ENCODE peak calls at places on chromosome 4, in ten cellular contexts. X, H, N, P, W, D, C, B, O and Q are unnamed samples.

GRCh38 chr4:48388504-48389154 is 47.3 kb downstream of the SLAIN2 start:
- DNase-seq in P (no peak), W (peak), N (peak), O (no peak), H (no peak), B (peak), X (no peak), D (no peak), C (no peak), Q (peak)

GRCh38 chr4:128353791-128354190 is 66.2 kb upstream of the PGRMC2 start:
- DNase-seq in D (no peak), B (no peak), N (no peak), H (no peak), W (no peak), C (no peak), O (no peak), X (no peak), P (no peak), Q (peak)

GRCh38 chr4:74631338-74631737 is 163.0 kb downstream of the BTC start:
- DNase-seq in X (peak), H (peak), C (no peak), B (peak), N (peak), P (no peak), W (no peak), O (no peak), D (no peak), Q (no peak)

GRCh38 chr4:25128671-25129070 is 31.6 kb downstream of the SEPSECS start:
- DNase-seq in B (no peak), C (no peak), N (no peak), X (no peak), H (no peak), O (no peak), W (no peak), P (no peak), D (no peak), Q (no peak)

GRCh38 chr4:118289794-118290193 is 63.0 kb downstream of the PRSS12 start:
- DNase-seq in P (no peak), O (no peak), N (peak), D (no peak), X (no peak), W (peak), H (no peak), C (no peak), B (peak), Q (peak)

GRCh38 chr4:6909113-6909969 is at the start of gene TBC1D14:
- DNase-seq in O (peak), D (peak), H (peak), P (peak), C (peak), B (peak), X (peak), W (peak), N (peak), Q (peak)

GRCh38 chr4:93184093-93184492 is 644.5 kb upstream of the ATOH1 start:
- DNase-seq in P (peak), N (no peak), X (no peak), W (no peak), C (no peak), O (no peak), B (no peak), D (no peak), H (no peak), Q (no peak)

GRCh38 chr4:68271851-68272756 is 26.6 kb upstream of the TMPRSS11B start:
- DNase-seq in B (peak), O (no peak), C (peak), H (peak), X (peak), P (peak), W (peak), N (peak), D (peak), Q (peak)

GRCh38 chr4:1178300-1179088 is 6.1 kb upstream of the SPON2 start:
- DNase-seq in H (no peak), B (no peak), P (no peak), C (no peak), N (no peak), W (no peak), X (peak), D (no peak), O (no peak), Q (no peak)

GRCh38 chr4:88706574-88706973 is 8.9 kb upstream of the NAP1L5 start:
- DNase-seq in N (peak), B (peak), P (peak), D (no peak), C (no peak), W (peak), O (no peak), X (peak), H (peak), Q (peak)

GRCh38 chr4:91089194-91089593 is 962.0 kb downstream of the CCSER1 start:
- DNase-seq in H (no peak), C (no peak), B (no peak), W (no peak), X (no peak), O (no peak), D (no peak), N (no peak), P (no peak), Q (no peak)

GRCh38 chr4:181952478-181952877 is 290.7 kb upstream of the TENM3 start:
- DNase-seq in C (no peak), X (peak), D (no peak), O (no peak), P (peak), H (no peak), B (peak), W (peak), N (peak), Q (peak)

GRCh38 chr4:108168213-108168671 is 490 bp downstream of the LEF1 start:
- DNase-seq in W (no peak), N (no peak), B (peak), D (no peak), H (no peak), X (no peak), O (no peak), P (no peak), C (no peak), Q (peak)

GRCh38 chr4:4585012-4585670 is 43.3 kb upstream of the STX18 start:
- DNase-seq in W (peak), X (peak), C (no peak), D (no peak), B (peak), P (no peak), H (no peak), O (no peak), N (peak), Q (peak)

GRCh38 chr4:75995727-75996126 is 5.0 kb upstream of the SDAD1 start:
- DNase-seq in O (no peak), W (peak), B (peak), C (peak), P (peak), D (peak), N (peak), X (peak), H (peak), Q (peak)

GRCh38 chr4:40531636-40532023 is 98.0 kb downstream of the RBM47 start:
- DNase-seq in D (no peak), O (no peak), H (no peak), P (no peak), B (no peak), N (no peak), C (no peak), W (no peak), X (no peak), Q (no peak)

GRCh38 chr4:47746122-47746521 is 91.7 kb downstream of the CORIN start:
- DNase-seq in D (no peak), W (no peak), P (no peak), C (no peak), N (no peak), H (no peak), X (peak), O (no peak), B (no peak), Q (no peak)

GRCh38 chr4:158829254-158829653 is 60.4 kb downstream of the FNIP2 start:
- DNase-seq in W (no peak), O (no peak), H (no peak), B (no peak), X (no peak), D (no peak), C (no peak), N (no peak), P (no peak), Q (no peak)

GRCh38 chr4:8079031-8079885 is 79.4 kb downstream of the ABLIM2 start:
- DNase-seq in C (no peak), N (no peak), H (peak), D (no peak), O (no peak), P (peak), B (peak), X (no peak), W (no peak), Q (peak)

GRCh38 chr4:681736-682451 is 7.1 kb downstream of the SLC49A3 start:
- DNase-seq in X (no peak), C (peak), H (peak), D (no peak), P (peak), O (peak), N (no peak), W (no peak), B (no peak), Q (no peak)

GRCh38 chr4:19030048-19030447 is 1008.5 kb upstream of the LCORL start:
- DNase-seq in X (no peak), P (no peak), B (peak), C (no peak), D (no peak), W (no peak), O (no peak), H (peak), N (no peak), Q (no peak)

GRCh38 chr4:109721033-109721432 is 8.8 kb downstream of the PLA2G12A start:
- DNase-seq in N (peak), D (no peak), B (peak), P (no peak), W (no peak), C (no peak), X (peak), O (no peak), H (no peak), Q (no peak)

GRCh38 chr4:175562537-175562936 is 249.5 kb downstream of the GPM6A start:
- DNase-seq in B (no peak), H (no peak), P (no peak), O (no peak), D (no peak), N (no peak), C (no peak), X (no peak), W (no peak), Q (no peak)

GRCh38 chr4:89765966-89766365 is 71.0 kb downstream of the SNCA start:
- DNase-seq in X (peak), B (peak), O (no peak), P (no peak), C (no peak), W (peak), H (no peak), D (no peak), N (peak), Q (peak)

GRCh38 chr4:40256329-40256728 is 59.5 kb downstream of the RHOH start:
- DNase-seq in W (no peak), X (peak), H (no peak), C (no peak), P (no peak), O (no peak), N (no peak), B (no peak), D (no peak), Q (no peak)

GRCh38 chr4:819401-820229 is 6.3 kb downstream of the CPLX1 start:
- DNase-seq in H (no peak), D (no peak), B (no peak), O (no peak), C (no peak), X (no peak), P (no peak), W (no peak), N (no peak), Q (no peak)

GRCh38 chr4:130071746-130072145 is 975.8 kb downstream of the C4orf33 start:
- DNase-seq in W (no peak), C (no peak), D (no peak), B (no peak), P (peak), N (no peak), X (no peak), H (no peak), O (no peak), Q (no peak)

GRCh38 chr4:24249972-24250371 is 334.4 kb downstream of the DHX15 start:
- DNase-seq in C (no peak), P (no peak), H (no peak), W (no peak), X (no peak), B (no peak), D (no peak), O (no peak), N (no peak), Q (no peak)

GRCh38 chr4:145132521-145133098 is 34.5 kb downstream of the ABCE1 start:
- DNase-seq in N (peak), H (no peak), P (no peak), O (no peak), D (no peak), X (no peak), B (peak), W (peak), C (peak), Q (peak)

GRCh38 chr4:158604369-158604768 is 67.3 kb downstream of the C4orf46 start:
- DNase-seq in D (no peak), X (no peak), C (no peak), H (no peak), B (no peak), O (no peak), N (no peak), W (no peak), P (no peak), Q (no peak)

GRCh38 chr4:24763631-24764302 is 31.6 kb upstream of the SOD3 start:
- DNase-seq in H (peak), X (peak), O (no peak), N (peak), P (peak), W (peak), B (peak), D (no peak), C (no peak), Q (peak)

DNA sequence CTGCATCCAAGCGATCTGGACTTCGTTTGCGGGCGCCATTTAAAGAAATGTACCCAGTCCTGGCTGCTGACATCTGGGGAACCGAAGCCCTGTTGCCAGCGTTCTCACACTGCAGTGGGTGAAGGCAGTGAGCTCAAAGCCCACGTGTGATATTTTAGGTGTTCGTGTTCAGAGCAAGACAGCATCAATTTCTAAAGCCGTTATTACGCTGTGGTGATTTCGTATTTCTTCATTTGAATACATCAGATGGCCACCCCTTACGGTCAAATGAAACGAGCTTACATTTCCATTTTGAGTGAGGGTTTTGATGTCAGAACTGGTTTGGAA is 380 bp upstream of the C4orf36 start:
- DNase-seq in W (no peak), D (no peak), N (no peak), P (no peak), X (no peak), C (peak), O (no peak), H (no peak), B (no peak), Q (no peak)
- H3K4me3 ChIP-seq in W (peak), D (peak), N (peak), P (peak), X (peak), C (peak), O (peak), H (peak), B (peak), Q (peak)

GRCh38 chr4:96459105-96459504 is 619.2 kb downstream of the PDHA2 start:
- DNase-seq in X (no peak), H (no peak), D (no peak), O (no peak), P (no peak), N (no peak), B (no peak), C (no peak), W (no peak), Q (no peak)

DNA sequence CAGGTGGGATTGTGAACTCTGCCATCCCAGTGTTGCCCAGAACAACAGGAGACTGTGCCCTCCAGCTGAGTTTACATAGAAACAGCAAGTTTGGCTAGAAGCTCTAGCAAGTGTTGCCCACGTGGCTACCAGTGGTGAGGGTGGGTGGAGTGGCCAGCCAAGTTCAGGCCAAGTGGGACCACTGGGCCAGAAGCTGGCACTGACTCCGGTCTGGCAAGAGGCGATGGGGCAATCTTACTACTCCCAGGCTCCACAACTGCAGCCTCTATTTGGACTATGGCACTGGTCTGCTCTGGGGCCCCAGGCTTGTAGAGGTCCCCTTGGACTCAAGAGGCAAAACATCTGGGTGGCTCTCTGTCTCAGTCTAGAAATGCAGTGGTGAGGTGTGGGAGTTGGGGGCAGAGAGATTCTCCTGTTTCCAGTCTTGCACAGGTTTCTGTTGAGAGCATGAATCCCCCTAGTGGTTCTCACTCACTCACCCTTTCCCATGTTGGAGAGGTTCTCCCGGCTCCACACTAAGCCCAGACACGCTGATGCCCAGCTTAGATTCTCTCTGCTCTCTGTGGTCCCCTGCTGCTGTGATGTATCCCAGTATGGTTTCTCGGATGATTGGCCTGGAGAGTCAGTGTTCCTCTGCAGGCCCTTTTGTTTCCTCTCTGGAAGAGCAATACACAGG is 615.3 kb downstream of the PDHA2 start:
- DNase-seq in O (no peak), H (peak), N (no peak), W (no peak), P (no peak), X (no peak), C (no peak), D (no peak), B (no peak), Q (no peak)
- H3K4me3 ChIP-seq in O (no peak), H (no peak), N (no peak), W (no peak), P (no peak), X (no peak), C (no peak), D (no peak), B (no peak), Q (no peak)

GRCh38 chr4:131974730-131975129 is 1174.4 kb upstream of the PCDH10 start:
- DNase-seq in H (no peak), W (peak), D (no peak), B (peak), N (no peak), P (no peak), C (no peak), X (no peak), O (no peak), Q (peak)
- H3K4me3 ChIP-seq in H (no peak), W (peak), D (no peak), B (peak), N (peak), P (no peak), C (no peak), X (no peak), O (no peak), Q (peak)

GRCh38 chr4:53905281-53905934 is 159.0 kb downstream of the CHIC2 start:
- DNase-seq in H (no peak), W (peak), O (no peak), C (no peak), N (no peak), P (peak), B (peak), X (no peak), D (no peak), Q (peak)
- H3K4me3 ChIP-seq in H (no peak), W (peak), O (no peak), C (no peak), N (no peak), P (no peak), B (no peak), X (no peak), D (no peak), Q (no peak)

DNA sequence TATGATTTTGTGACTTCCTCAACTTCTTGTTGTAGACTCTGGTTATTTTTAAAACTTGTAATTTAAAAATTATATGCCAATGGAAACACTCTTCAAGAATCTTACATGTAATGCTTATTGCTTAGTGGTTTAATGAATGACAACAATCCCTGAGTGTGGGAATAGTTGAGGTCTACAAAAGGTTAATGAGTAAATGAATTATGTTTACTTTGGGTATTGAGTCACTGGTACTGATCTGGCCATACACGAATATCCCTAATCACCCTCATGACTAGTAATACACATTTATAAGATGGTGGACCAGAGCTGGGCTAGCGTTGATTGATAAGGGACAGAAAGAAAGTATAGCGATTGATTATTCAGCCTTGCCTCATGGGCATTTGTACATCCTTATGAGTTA is 47.1 kb downstream of the FGF2 start:
- DNase-seq in X (peak), P (peak), H (no peak), D (no peak), W (peak), O (no peak), N (peak), C (no peak), B (peak), Q (peak)
- H3K4me3 ChIP-seq in X (no peak), P (no peak), H (no peak), D (no peak), W (no peak), O (no peak), N (peak), C (no peak), B (no peak), Q (no peak)

DNA sequence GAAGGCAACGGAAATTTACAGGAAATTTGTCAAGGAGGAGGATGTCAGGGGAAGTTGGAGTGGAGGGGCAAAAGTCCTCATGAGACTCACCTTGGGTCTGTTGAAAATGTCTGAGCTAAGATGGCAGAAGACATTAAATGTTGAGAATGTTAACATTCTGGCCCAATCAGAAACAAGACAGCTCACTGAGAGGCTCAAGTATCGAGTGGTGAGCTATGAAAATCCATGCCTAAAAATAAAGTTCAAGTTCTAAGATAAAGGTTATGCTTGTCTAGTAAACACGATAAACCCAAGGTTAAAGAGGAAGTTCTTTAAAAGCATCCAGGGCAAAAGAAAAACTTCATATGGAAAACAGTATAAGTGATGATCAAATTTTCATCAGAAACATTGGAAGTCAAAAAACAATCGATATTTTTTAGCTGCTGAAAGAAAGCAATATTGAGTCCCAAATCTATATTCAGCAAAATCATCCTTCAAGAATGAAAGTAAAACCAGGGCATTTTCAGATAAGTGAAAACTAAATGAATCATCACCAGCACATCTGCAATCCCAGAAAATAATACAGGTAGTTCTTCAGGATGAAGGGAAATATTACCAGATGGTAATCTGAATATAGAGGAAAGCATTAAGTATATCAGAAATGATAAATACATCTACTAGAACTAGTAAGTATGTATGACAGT is 462.4 kb downstream of the TLL1 start:
- DNase-seq in B (no peak), W (no peak), H (no peak), N (no peak), O (no peak), C (peak), X (no peak), P (no peak), D (no peak), Q (no peak)
- H3K4me3 ChIP-seq in B (no peak), W (no peak), H (no peak), N (no peak), O (no peak), C (peak), X (no peak), P (no peak), D (no peak), Q (no peak)

GRCh38 chr4:84378983-84379382 is 120.1 kb downstream of the NKX6-1 start:
- DNase-seq in B (no peak), D (no peak), P (no peak), O (no peak), W (no peak), X (no peak), C (no peak), H (no peak), N (no peak), Q (no peak)

GRCh38 chr4:84384801-84385582 is 114.1 kb downstream of the NKX6-1 start:
- DNase-seq in W (no peak), C (no peak), B (no peak), P (no peak), N (no peak), H (no peak), X (no peak), O (no peak), D (no peak), Q (no peak)

GRCh38 chr4:84381759-84382158 is 117.3 kb downstream of the NKX6-1 start:
- DNase-seq in N (no peak), B (no peak), X (no peak), W (no peak), P (no peak), O (no peak), C (no peak), H (no peak), D (no peak), Q (no peak)

GRCh38 chr4:84378277-84378838 is 120.7 kb downstream of the NKX6-1 start:
- DNase-seq in D (no peak), N (no peak), H (no peak), X (no peak), P (no peak), W (no peak), O (no peak), C (no peak), B (no peak), Q (no peak)

GRCh38 chr4:84379881-84380618 is 119.0 kb downstream of the NKX6-1 start:
- DNase-seq in P (no peak), N (peak), X (peak), O (no peak), B (peak), H (peak), C (no peak), D (no peak), W (peak), Q (peak)
- H3K4me3 ChIP-seq in P (no peak), N (no peak), X (no peak), O (no peak), B (no peak), H (no peak), C (no peak), D (no peak), W (no peak), Q (no peak)

GRCh38 chr4:94412019-94413017 is 39.4 kb upstream of the PDLIM5 start:
- DNase-seq in W (peak), H (no peak), D (peak), X (peak), O (no peak), N (peak), B (peak), C (no peak), P (peak), Q (peak)
- H3K4me3 ChIP-seq in W (no peak), H (peak), D (peak), X (no peak), O (no peak), N (no peak), B (peak), C (no peak), P (no peak), Q (no peak)